ENCODE peak calls at places on chromosomes 4 and X, in four cellular contexts. H is NCI-H345, R is transverse colon, S is T-helper 9 cell. B is an unnamed sample.

GRCh38 chrX:51894697-51895336 is 1.4 kb downstream of the MAGED1 start:
- DNase-seq in S (no peak), R (peak; percentile 27), H (peak; percentile 13), B (peak; percentile 45)

GRCh38 chrX:19557816-19558215 is 42.5 kb upstream of the MAP3K15 start:
- DNase-seq in R (no peak), S (no peak), H (no peak), B (no peak)

GRCh38 chr4:162644346-162644745 is 480.5 kb upstream of the FSTL5 start:
- DNase-seq in H (no peak), R (no peak), S (no peak), B (no peak)

GRCh38 chr4:41307633-41308032 is 50.9 kb downstream of the UCHL1 start:
- DNase-seq in S (no peak), R (no peak), H (no peak), B (no peak)

GRCh38 chr4:171629737-171630136 is 183.5 kb upstream of the GALNTL6 start:
- DNase-seq in H (no peak), S (no peak), R (no peak), B (no peak)

GRCh38 chr4:139890810-139891209 is 225.2 kb downstream of the MGST2 start:
- DNase-seq in R (no peak), H (no peak), S (no peak), B (no peak)

GRCh38 chr4:186957952-186958555 is 234.4 kb upstream of the FAT1 start:
- DNase-seq in H (no peak), S (no peak), R (no peak), B (no peak)

GRCh38 chr4:153518001-153518400 is 51.8 kb downstream of the TMEM131L start:
- DNase-seq in R (no peak), H (no peak), S (no peak), B (no peak)

GRCh38 chrX:31508338-31508737 is 436.5 kb upstream of the FTHL17 start:
- DNase-seq in H (no peak), S (no peak), R (peak; percentile 8), B (no peak)

GRCh38 chrX:100449696-100450606 is 39.9 kb upstream of the PCDH19 start:
- DNase-seq in H (no peak), R (peak; percentile 11), S (no peak), B (no peak)

GRCh38 chr4:176920694-176921093 is 128.0 kb upstream of the VEGFC start:
- DNase-seq in H (no peak), S (no peak), R (no peak), B (no peak)

GRCh38 chrX:22165732-22166457 is 106.8 kb upstream of the CBLL2 start:
- DNase-seq in R (no peak), S (no peak), H (no peak), B (no peak)

GRCh38 chrX:118448273-118448783 is 47.3 kb upstream of the DOCK11 start:
- DNase-seq in H (no peak), R (no peak), S (no peak), B (no peak)

GRCh38 chrX:112768563-112768962 is 72.1 kb downstream of the AMOT start:
- DNase-seq in R (no peak), H (no peak), S (no peak), B (no peak)

GRCh38 chrX:153921511-153922285 is 4.4 kb downstream of the ARHGAP4 start:
- DNase-seq in R (no peak), S (no peak), H (no peak), B (no peak)

GRCh38 chr4:21067351-21067750 is 367.1 kb downstream of the PACRGL start:
- DNase-seq in S (no peak), H (no peak), R (no peak), B (no peak)

GRCh38 chr4:168920438-168921081 is 89.5 kb downstream of the CBR4 start:
- DNase-seq in S (no peak), R (no peak), H (no peak), B (no peak)

GRCh38 chr4:13921805-13922204 is 294.3 kb upstream of the BOD1L1 start:
- DNase-seq in S (no peak), H (no peak), R (no peak), B (no peak)

GRCh38 chr4:25914670-25915358 is 794 bp downstream of the SMIM20 start:
- DNase-seq in S (no peak), H (no peak), R (no peak), B (no peak)

GRCh38 chr4:2817701-2818350 is 24.9 kb downstream of the SH3BP2 start:
- DNase-seq in H (peak; percentile 63), S (no peak), R (peak; percentile 66), B (no peak)

GRCh38 chr4:82688091-82688815 is 110.3 kb downstream of the SCD5 start:
- DNase-seq in R (no peak), S (no peak), H (no peak), B (no peak)

GRCh38 chrX:20585782-20586181 is 319.1 kb upstream of the RPS6KA3 start:
- DNase-seq in R (no peak), S (no peak), H (no peak), B (no peak)